ENCODE peak calls at places on chromosomes 11 and 22, in six cellular contexts. One of them, this sample, is unnamed.
A peak's percentile ranks its signal among the peaks of the same experiment; 100 is the strongest.

GRCh38 chr11:133476570-133477262 is 55.6 kb downstream of the OPCML start:
- DNase-seq in sigmoid colon: no peak
- DNase-seq in K562: no peak
- DNase-seq in ovary: no peak
- DNase-seq in GM23338: peak; percentile 53
- DNase-seq in left ventricle myocardium inferior: no peak
- DNase-seq in this sample: no peak

GRCh38 chr22:38788417-38788816 is 5.5 kb downstream of the DNAL4 start:
- DNase-seq in GM23338: no peak
- DNase-seq in sigmoid colon: peak; percentile 79
- DNase-seq in ovary: no peak
- DNase-seq in K562: no peak
- DNase-seq in left ventricle myocardium inferior: peak; percentile 44
- DNase-seq in this sample: no peak

GRCh38 chr11:19963697-19964340 is 196.5 kb downstream of the DBX1 start:
- DNase-seq in GM23338: no peak
- DNase-seq in K562: no peak
- DNase-seq in ovary: no peak
- DNase-seq in left ventricle myocardium inferior: no peak
- DNase-seq in sigmoid colon: no peak
- DNase-seq in this sample: no peak

GRCh38 chr11:128518493-128519207 is 68.7 kb downstream of the ETS1 start:
- DNase-seq in ovary: no peak
- DNase-seq in left ventricle myocardium inferior: no peak
- DNase-seq in sigmoid colon: no peak
- DNase-seq in K562: no peak
- DNase-seq in GM23338: no peak
- DNase-seq in this sample: no peak

GRCh38 chr22:22983123-22983522 is 87.2 kb upstream of the GNAZ start:
- DNase-seq in GM23338: no peak
- DNase-seq in sigmoid colon: no peak
- DNase-seq in K562: peak; percentile 31
- DNase-seq in ovary: no peak
- DNase-seq in left ventricle myocardium inferior: no peak
- DNase-seq in this sample: no peak

GRCh38 chr22:44047891-44048301 is 23.8 kb downstream of the PARVB start:
- DNase-seq in K562: no peak
- DNase-seq in ovary: no peak
- DNase-seq in sigmoid colon: no peak
- DNase-seq in GM23338: no peak
- DNase-seq in left ventricle myocardium inferior: no peak
- DNase-seq in this sample: no peak

GRCh38 chr11:84261707-84262106 is 975.5 kb upstream of the CCDC90B start:
- DNase-seq in left ventricle myocardium inferior: no peak
- DNase-seq in GM23338: peak; percentile 60
- DNase-seq in sigmoid colon: no peak
- DNase-seq in K562: no peak
- DNase-seq in ovary: no peak
- DNase-seq in this sample: no peak

GRCh38 chr11:107591446-107592236 is 694 bp downstream of the ELMOD1 start:
- DNase-seq in GM23338: peak; percentile 62
- DNase-seq in K562: no peak
- DNase-seq in left ventricle myocardium inferior: no peak
- DNase-seq in sigmoid colon: no peak
- DNase-seq in ovary: no peak
- DNase-seq in this sample: peak; percentile 79

GRCh38 chr11:36953986-36954385 is 355.9 kb upstream of the RAG2 start:
- DNase-seq in sigmoid colon: no peak
- DNase-seq in left ventricle myocardium inferior: no peak
- DNase-seq in GM23338: no peak
- DNase-seq in ovary: no peak
- DNase-seq in K562: no peak
- DNase-seq in this sample: no peak

GRCh38 chr11:62054484-62055121 is 69.2 kb upstream of the INCENP start:
- DNase-seq in ovary: no peak
- DNase-seq in left ventricle myocardium inferior: no peak
- DNase-seq in K562: no peak
- DNase-seq in GM23338: peak; percentile 45
- DNase-seq in sigmoid colon: peak; percentile 69
- DNase-seq in this sample: no peak

GRCh38 chr11:79610139-79610538 is 169.3 kb upstream of the TENM4 start:
- DNase-seq in GM23338: no peak
- DNase-seq in left ventricle myocardium inferior: no peak
- DNase-seq in ovary: no peak
- DNase-seq in K562: no peak
- DNase-seq in sigmoid colon: no peak
- DNase-seq in this sample: no peak

GRCh38 chr22:41681616-41682015 is 7.1 kb downstream of the SNU13 start:
- DNase-seq in K562: no peak
- DNase-seq in ovary: no peak
- DNase-seq in sigmoid colon: peak; percentile 57
- DNase-seq in left ventricle myocardium inferior: no peak
- DNase-seq in GM23338: no peak
- DNase-seq in this sample: peak; percentile 53

GRCh38 chr11:104547996-104548661 is 350.1 kb downstream of the CASP12 start:
- DNase-seq in left ventricle myocardium inferior: no peak
- DNase-seq in sigmoid colon: no peak
- DNase-seq in ovary: no peak
- DNase-seq in GM23338: peak; percentile 55
- DNase-seq in K562: no peak
- DNase-seq in this sample: no peak

GRCh38 chr11:78646564-78647185 is 72.0 kb upstream of the NARS2 start:
- DNase-seq in sigmoid colon: no peak
- DNase-seq in left ventricle myocardium inferior: no peak
- DNase-seq in ovary: no peak
- DNase-seq in GM23338: peak; percentile 89
- DNase-seq in K562: peak; percentile 69
- DNase-seq in this sample: no peak

GRCh38 chr22:45317551-45318167 is 7.9 kb downstream of the FAM118A start:
- DNase-seq in GM23338: peak; percentile 68
- DNase-seq in K562: no peak
- DNase-seq in sigmoid colon: peak; percentile 84
- DNase-seq in ovary: peak; percentile 41
- DNase-seq in left ventricle myocardium inferior: peak; percentile 50
- DNase-seq in this sample: peak; percentile 90

GRCh38 chr11:67438121-67438902 is 830 bp upstream of the PTPRCAP start:
- DNase-seq in sigmoid colon: no peak
- DNase-seq in left ventricle myocardium inferior: no peak
- DNase-seq in K562: peak; percentile 38
- DNase-seq in GM23338: no peak
- DNase-seq in ovary: no peak
- DNase-seq in this sample: peak; percentile 63

GRCh38 chr22:44535362-44536095 is 37.5 kb upstream of the RTL6 start:
- DNase-seq in left ventricle myocardium inferior: no peak
- DNase-seq in K562: no peak
- DNase-seq in ovary: no peak
- DNase-seq in GM23338: no peak
- DNase-seq in sigmoid colon: no peak
- DNase-seq in this sample: no peak

GRCh38 chr11:70128435-70128906 is 50.4 kb downstream of the ANO1 start:
- DNase-seq in left ventricle myocardium inferior: no peak
- DNase-seq in ovary: no peak
- DNase-seq in sigmoid colon: no peak
- DNase-seq in GM23338: peak; percentile 49
- DNase-seq in K562: no peak
- DNase-seq in this sample: peak; percentile 92

GRCh38 chr11:62427630-62428233 is 8.9 kb downstream of the SCGB1A1 start:
- DNase-seq in GM23338: no peak
- DNase-seq in sigmoid colon: no peak
- DNase-seq in ovary: no peak
- DNase-seq in K562: no peak
- DNase-seq in left ventricle myocardium inferior: no peak
- DNase-seq in this sample: no peak

GRCh38 chr11:128496684-128497056 is 90.7 kb downstream of the ETS1 start:
- DNase-seq in ovary: no peak
- DNase-seq in left ventricle myocardium inferior: no peak
- DNase-seq in K562: no peak
- DNase-seq in sigmoid colon: no peak
- DNase-seq in GM23338: no peak
- DNase-seq in this sample: no peak

GRCh38 chr11:287821-288327 is 1.1 kb upstream of the PGGHG start:
- DNase-seq in GM23338: no peak
- DNase-seq in ovary: no peak
- DNase-seq in K562: peak; percentile 62
- DNase-seq in sigmoid colon: peak; percentile 64
- DNase-seq in left ventricle myocardium inferior: peak; percentile 18
- DNase-seq in this sample: peak; percentile 74

GRCh38 chr11:114285599-114285998 is 10.6 kb upstream of the NNMT start:
- DNase-seq in left ventricle myocardium inferior: no peak
- DNase-seq in K562: no peak
- DNase-seq in ovary: no peak
- DNase-seq in GM23338: peak; percentile 33
- DNase-seq in sigmoid colon: no peak
- DNase-seq in this sample: no peak

GRCh38 chr22:26585104-26585790 is 4.7 kb downstream of the TPST2 start:
- DNase-seq in K562: no peak
- DNase-seq in sigmoid colon: peak; percentile 60
- DNase-seq in left ventricle myocardium inferior: peak; percentile 78
- DNase-seq in GM23338: no peak
- DNase-seq in ovary: peak; percentile 37
- DNase-seq in this sample: peak; percentile 84

GRCh38 chr11:122556605-122557004 is 98.9 kb upstream of the UBASH3B start:
- DNase-seq in ovary: peak; percentile 35
- DNase-seq in left ventricle myocardium inferior: no peak
- DNase-seq in sigmoid colon: no peak
- DNase-seq in K562: no peak
- DNase-seq in GM23338: peak; percentile 74
- DNase-seq in this sample: no peak

GRCh38 chr11:19958218-19958617 is 202.1 kb downstream of the DBX1 start:
- DNase-seq in sigmoid colon: no peak
- DNase-seq in GM23338: no peak
- DNase-seq in ovary: no peak
- DNase-seq in K562: no peak
- DNase-seq in left ventricle myocardium inferior: no peak
- DNase-seq in this sample: no peak

GRCh38 chr22:47032956-47033647 is 270.7 kb downstream of the TBC1D22A start:
- DNase-seq in left ventricle myocardium inferior: peak; percentile 1
- DNase-seq in GM23338: no peak
- DNase-seq in ovary: no peak
- DNase-seq in sigmoid colon: peak; percentile 36
- DNase-seq in K562: no peak
- DNase-seq in this sample: peak; percentile 27

GRCh38 chr11:10657308-10658271 is 36.0 kb downstream of the IRAG1 start:
- DNase-seq in sigmoid colon: peak; percentile 69
- DNase-seq in GM23338: peak; percentile 14
- DNase-seq in K562: no peak
- DNase-seq in ovary: peak; percentile 42
- DNase-seq in left ventricle myocardium inferior: no peak
- DNase-seq in this sample: no peak

GRCh38 chr22:20839837-20840645 is 18.6 kb downstream of the PI4KA start:
- DNase-seq in sigmoid colon: no peak
- DNase-seq in ovary: no peak
- DNase-seq in GM23338: no peak
- DNase-seq in left ventricle myocardium inferior: no peak
- DNase-seq in K562: no peak
- DNase-seq in this sample: no peak

GRCh38 chr11:429931-430456 is 11.8 kb downstream of the ANO9 start:
- DNase-seq in GM23338: no peak
- DNase-seq in ovary: no peak
- DNase-seq in left ventricle myocardium inferior: no peak
- DNase-seq in K562: no peak
- DNase-seq in sigmoid colon: no peak
- DNase-seq in this sample: peak; percentile 40

DNA sequence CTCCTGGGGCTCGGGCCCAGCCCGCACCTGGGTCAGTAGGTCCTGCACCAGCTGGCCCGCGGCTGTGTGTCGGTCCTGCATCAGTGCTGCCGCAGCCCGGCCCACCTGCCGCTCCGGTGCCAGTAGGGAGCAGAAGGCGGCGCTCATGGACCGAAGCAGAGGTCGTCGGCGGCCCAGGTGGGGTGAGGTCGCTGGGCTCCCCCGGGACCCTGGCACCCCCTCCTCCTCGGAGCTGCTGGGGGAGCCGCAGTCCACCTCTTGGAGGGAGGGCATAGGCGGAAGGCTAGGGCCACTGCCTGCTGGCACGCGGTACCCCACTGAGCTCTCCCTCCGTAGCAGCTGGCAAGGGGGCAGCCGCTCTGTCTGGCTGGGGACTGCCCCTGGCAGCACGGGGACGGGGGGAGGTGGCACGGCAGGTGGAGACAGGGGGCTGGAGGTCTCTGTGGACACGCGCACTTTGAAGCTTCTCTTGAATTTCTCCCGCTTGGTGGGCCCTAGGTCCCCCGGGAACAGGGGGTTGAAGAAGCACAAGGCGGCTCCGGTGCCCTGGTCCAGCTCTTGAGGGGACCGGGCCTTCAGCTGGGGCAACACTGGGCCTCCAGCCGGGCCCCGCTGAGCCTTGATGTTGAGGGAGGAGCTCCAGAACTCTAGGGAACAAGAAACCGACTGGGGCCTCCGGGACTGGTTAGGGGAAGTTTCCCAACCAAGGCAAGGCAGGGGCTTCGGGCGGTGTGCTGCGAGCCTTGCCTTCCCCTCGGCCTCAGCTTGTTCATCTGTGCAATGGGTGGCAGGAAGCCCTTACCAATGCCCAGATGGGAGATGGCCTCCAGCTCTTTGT is 1.4 kb downstream of the RIN1 start:
- DNase-seq in sigmoid colon: peak; percentile 68
- DNase-seq in ovary: no peak
- DNase-seq in left ventricle myocardium inferior: no peak
- DNase-seq in K562: no peak
- DNase-seq in GM23338: no peak
- DNase-seq in this sample: peak; percentile 76
- H3K36me3 ChIP-seq in sigmoid colon: peaks cover 44% of the 10 kb centered on the region
- H3K36me3 ChIP-seq in ovary: no peaks in the 10 kb centered on the region
- H3K36me3 ChIP-seq in left ventricle myocardium inferior: peaks cover 41% of the 10 kb centered on the region
- H3K36me3 ChIP-seq in K562: peaks cover 27% of the 10 kb centered on the region
- H3K36me3 ChIP-seq in GM23338: no peaks in the 10 kb centered on the region
- H3K36me3 ChIP-seq in this sample: peaks cover 3% of the 10 kb centered on the region

GRCh38 chr11:5737091-5737490 is 843 bp downstream of the OR56B1 start:
- DNase-seq in sigmoid colon: no peak
- DNase-seq in K562: no peak
- DNase-seq in GM23338: no peak
- DNase-seq in left ventricle myocardium inferior: no peak
- DNase-seq in ovary: no peak
- DNase-seq in this sample: no peak
- H3K36me3 ChIP-seq in sigmoid colon: no peaks in the 10 kb centered on the region
- H3K36me3 ChIP-seq in K562: no peaks in the 10 kb centered on the region
- H3K36me3 ChIP-seq in GM23338: no peaks in the 10 kb centered on the region
- H3K36me3 ChIP-seq in left ventricle myocardium inferior: no peaks in the 10 kb centered on the region
- H3K36me3 ChIP-seq in ovary: no peaks in the 10 kb centered on the region
- H3K36me3 ChIP-seq in this sample: no peaks in the 10 kb centered on the region

DNA sequence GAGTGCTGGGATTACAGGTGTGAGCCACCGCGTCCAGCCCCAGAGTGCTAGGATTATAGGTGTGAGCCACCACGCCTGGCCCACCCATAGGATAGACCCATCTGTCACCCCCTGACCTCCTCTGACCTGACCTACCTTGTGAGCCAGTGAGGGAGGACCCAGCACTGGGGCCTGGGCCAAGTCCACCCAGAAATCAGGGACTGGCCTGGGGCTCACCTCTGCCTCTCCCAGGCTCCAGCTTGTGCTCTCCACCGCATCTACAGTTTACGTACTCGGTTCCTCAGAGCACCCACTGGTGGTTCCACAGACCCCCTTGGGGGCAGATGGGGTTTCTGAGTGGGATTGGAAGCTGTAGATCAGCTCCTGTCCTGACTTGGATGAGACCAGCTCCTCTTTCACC is 6.4 kb downstream of the SLC29A2 start:
- DNase-seq in left ventricle myocardium inferior: no peak
- DNase-seq in ovary: no peak
- DNase-seq in GM23338: no peak
- DNase-seq in K562: no peak
- DNase-seq in sigmoid colon: peak; percentile 24
- DNase-seq in this sample: no peak
- H3K36me3 ChIP-seq in left ventricle myocardium inferior: peaks cover 8% of the 10 kb centered on the region
- H3K36me3 ChIP-seq in ovary: no peaks in the 10 kb centered on the region
- H3K36me3 ChIP-seq in GM23338: peaks cover 26% of the 10 kb centered on the region
- H3K36me3 ChIP-seq in K562: peaks cover 78% of the 10 kb centered on the region
- H3K36me3 ChIP-seq in sigmoid colon: no peaks in the 10 kb centered on the region
- H3K36me3 ChIP-seq in this sample: no peaks in the 10 kb centered on the region

GRCh38 chr22:50520826-50521453 is 4.5 kb downstream of the SCO2 start:
- DNase-seq in ovary: no peak
- DNase-seq in sigmoid colon: no peak
- DNase-seq in left ventricle myocardium inferior: no peak
- DNase-seq in K562: no peak
- DNase-seq in GM23338: no peak
- DNase-seq in this sample: no peak
- H3K36me3 ChIP-seq in ovary: no peaks in the 10 kb centered on the region
- H3K36me3 ChIP-seq in sigmoid colon: peaks cover 80% of the 10 kb centered on the region
- H3K36me3 ChIP-seq in left ventricle myocardium inferior: peaks cover 77% of the 10 kb centered on the region
- H3K36me3 ChIP-seq in K562: peaks cover 77% of the 10 kb centered on the region
- H3K36me3 ChIP-seq in GM23338: no peaks in the 10 kb centered on the region
- H3K36me3 ChIP-seq in this sample: no peaks in the 10 kb centered on the region